ENCODE peak calls at places on chromosomes 5 and 9, in nine cellular contexts. S is CD4-positive, alpha-beta memory T cell; L is CD8-positive, alpha-beta T cell; D is AG04450; G is right cardiac atrium; Z is ovary; C is Peyer's patch; T is heart left ventricle; X is upper lobe of right lung. Y is an unnamed sample. For H3K9me3, the result is how much of the 10 kb centered on the place peaks cover.

GRCh38 chr5:32276173-32276853 is 36.4 kb downstream of the MTMR12 start:
- DNase-seq in S (peak), L (no peak), D (no peak), G (no peak), Z (no peak), C (no peak), T (no peak), X (no peak), Y (no peak)

GRCh38 chr5:159106569-159107282 is 7.0 kb upstream of the EBF1 start:
- DNase-seq in S (peak), L (peak), D (no peak), G (peak), Z (peak), C (peak), T (peak), X (peak), Y (peak)

GRCh38 chr5:136655429-136655828 is 290.1 kb upstream of the TRPC7 start:
- DNase-seq in S (no peak), L (no peak), D (no peak), G (no peak), Z (no peak), C (no peak), T (no peak), X (no peak), Y (no peak)

GRCh38 chr9:116209406-116210116 is 56.0 kb downstream of the PAPPA start:
- DNase-seq in S (no peak), L (no peak), D (no peak), G (no peak), Z (no peak), C (no peak), T (no peak), X (no peak), Y (no peak)

GRCh38 chr9:125462766-125463384 is 201.2 kb downstream of the GAPVD1 start:
- DNase-seq in S (no peak), L (no peak), D (no peak), G (no peak), Z (no peak), C (no peak), T (no peak), X (no peak), Y (no peak)

GRCh38 chr9:653421-653820 is 188.1 kb upstream of the DMRT1 start:
- DNase-seq in S (no peak), L (no peak), D (no peak), G (no peak), Z (no peak), C (no peak), T (no peak), X (no peak), Y (no peak)

GRCh38 chr5:51465165-51465564 is 81.9 kb downstream of the ISL1 start:
- DNase-seq in S (no peak), L (no peak), D (no peak), G (no peak), Z (no peak), C (no peak), T (no peak), X (no peak), Y (no peak)

GRCh38 chr9:126671381-126671831 is 57.7 kb downstream of the LMX1B start:
- DNase-seq in S (no peak), L (no peak), D (no peak), G (peak), Z (peak), C (no peak), T (peak), X (no peak), Y (no peak)

GRCh38 chr9:89387970-89388867 is 69.9 kb downstream of the SECISBP2 start:
- DNase-seq in S (no peak), L (no peak), D (peak), G (peak), Z (peak), C (no peak), T (peak), X (peak), Y (no peak)

GRCh38 chr9:137278913-137279711 is 1.6 kb downstream of the TOR4A start:
- DNase-seq in S (no peak), L (no peak), D (no peak), G (peak), Z (peak), C (no peak), T (no peak), X (peak), Y (no peak)

GRCh38 chr5:141866111-141866510 is 12.1 kb downstream of the PCDH1 start:
- DNase-seq in S (no peak), L (no peak), D (no peak), G (no peak), Z (no peak), C (no peak), T (no peak), X (peak), Y (no peak)

GRCh38 chr5:16797949-16798348 is 138.1 kb downstream of the MYO10 start:
- DNase-seq in S (no peak), L (no peak), D (no peak), G (no peak), Z (no peak), C (no peak), T (no peak), X (no peak), Y (no peak)

GRCh38 chr5:69489246-69489645 is 3.3 kb upstream of the OCLN start:
- DNase-seq in S (no peak), L (no peak), D (no peak), G (no peak), Z (no peak), C (no peak), T (no peak), X (no peak), Y (no peak)

GRCh38 chr9:87787735-87788134 is 61.8 kb downstream of the CTSL start:
- DNase-seq in S (no peak), L (no peak), D (no peak), G (no peak), Z (no peak), C (no peak), T (no peak), X (no peak), Y (no peak)

GRCh38 chr5:142082182-142082781 is 26.3 kb upstream of the NDFIP1 start:
- DNase-seq in S (no peak), L (no peak), D (no peak), G (no peak), Z (no peak), C (no peak), T (no peak), X (no peak), Y (no peak)

GRCh38 chr5:171483453-171484177 is 64.2 kb downstream of the FGF18 start:
- DNase-seq in S (no peak), L (no peak), D (peak), G (peak), Z (peak), C (no peak), T (peak), X (no peak), Y (no peak)

GRCh38 chr5:1468247-1468612 is 23.0 kb upstream of the SLC6A3 start:
- DNase-seq in S (no peak), L (no peak), D (no peak), G (no peak), Z (peak), C (peak), T (no peak), X (no peak), Y (peak)

GRCh38 chr9:6565312-6565711 is 80.2 kb downstream of the GLDC start:
- DNase-seq in S (no peak), L (no peak), D (no peak), G (no peak), Z (no peak), C (no peak), T (no peak), X (no peak), Y (no peak)

GRCh38 chr9:111020594-111020993 is 17.7 kb downstream of the LPAR1 start:
- DNase-seq in S (no peak), L (no peak), D (no peak), G (no peak), Z (no peak), C (no peak), T (no peak), X (no peak), Y (no peak)

GRCh38 chr5:14869286-14870164 is 2.1 kb downstream of the ANKH start:
- DNase-seq in S (peak), L (no peak), D (no peak), G (no peak), Z (no peak), C (no peak), T (no peak), X (no peak), Y (peak)

GRCh38 chr5:88634014-88634413 is 249.0 kb downstream of the MEF2C start:
- DNase-seq in S (no peak), L (no peak), D (no peak), G (no peak), Z (no peak), C (no peak), T (no peak), X (no peak), Y (no peak)

GRCh38 chr5:1103505-1104326 is 8.1 kb downstream of the SLC12A7 start:
- DNase-seq in S (peak), L (no peak), D (no peak), G (peak), Z (peak), C (peak), T (peak), X (peak), Y (no peak)

GRCh38 chr5:77222722-77223121 is 12.2 kb downstream of the PDE8B start:
- DNase-seq in S (no peak), L (no peak), D (no peak), G (no peak), Z (no peak), C (no peak), T (no peak), X (no peak), Y (no peak)

GRCh38 chr9:35664531-35665470 is at the start of gene ARHGEF39:
- DNase-seq in S (peak), L (peak), D (no peak), G (peak), Z (peak), C (peak), T (peak), X (peak), Y (peak)

GRCh38 chr5:4339949-4340348 is 744.3 kb downstream of the IRX1 start:
- DNase-seq in S (no peak), L (no peak), D (no peak), G (no peak), Z (no peak), C (no peak), T (no peak), X (no peak), Y (no peak)

GRCh38 chr9:91422832-91423711 is 560 bp downstream of the NFIL3 start:
- DNase-seq in S (peak), L (peak), D (peak), G (peak), Z (peak), C (peak), T (peak), X (peak), Y (peak)

GRCh38 chr5:88667187-88668141 is 215.5 kb downstream of the MEF2C start:
- DNase-seq in S (no peak), L (no peak), D (no peak), G (no peak), Z (no peak), C (no peak), T (no peak), X (no peak), Y (no peak)

GRCh38 chr5:140342287-140342686 is 4.1 kb downstream of the HBEGF start:
- DNase-seq in S (peak), L (no peak), D (no peak), G (no peak), Z (no peak), C (peak), T (peak), X (no peak), Y (no peak)

GRCh38 chr5:407801-408268 is 35.1 kb upstream of the EXOC3 start:
- DNase-seq in S (no peak), L (no peak), D (no peak), G (no peak), Z (no peak), C (no peak), T (no peak), X (peak), Y (no peak)

GRCh38 chr5:75536694-75537360 is 25.1 kb downstream of the POLK start:
- DNase-seq in S (no peak), L (no peak), D (no peak), G (peak), Z (no peak), C (no peak), T (no peak), X (no peak), Y (no peak)

GRCh38 chr5:141878186-141878770 is at the start of gene PCDH1:
- DNase-seq in S (peak), L (no peak), D (no peak), G (peak), Z (peak), C (no peak), T (peak), X (peak), Y (no peak)

GRCh38 chr5:149940077-149940574 is 4.5 kb downstream of the PDE6A start:
- DNase-seq in S (no peak), L (no peak), D (no peak), G (no peak), Z (no peak), C (no peak), T (no peak), X (no peak), Y (no peak)

GRCh38 chr9:95171001-95171400 is 146.5 kb downstream of the FANCC start:
- DNase-seq in S (no peak), L (no peak), D (no peak), G (no peak), Z (no peak), C (no peak), T (no peak), X (no peak), Y (no peak)

GRCh38 chr9:122228906-122229837 is at the start of gene LHX6:
- DNase-seq in S (no peak), L (no peak), D (no peak), G (peak), Z (no peak), C (no peak), T (no peak), X (no peak), Y (no peak)

GRCh38 chr5:136023935-136024645 is 4.7 kb upstream of the TGFBI start:
- DNase-seq in S (no peak), L (no peak), D (peak), G (no peak), Z (no peak), C (no peak), T (no peak), X (no peak), Y (no peak)

GRCh38 chr5:102807878-102808502 is 52.9 kb downstream of the PAM start:
- DNase-seq in S (no peak), L (no peak), D (no peak), G (no peak), Z (no peak), C (no peak), T (no peak), X (no peak), Y (no peak)

GRCh38 chr5:37133939-37134338 is 115.2 kb downstream of the CPLANE1 start:
- DNase-seq in S (no peak), L (no peak), D (peak), G (no peak), Z (no peak), C (no peak), T (no peak), X (no peak), Y (no peak)

GRCh38 chr9:69582544-69583297 is 89.5 kb downstream of the APBA1 start:
- DNase-seq in S (no peak), L (no peak), D (no peak), G (no peak), Z (no peak), C (no peak), T (peak), X (no peak), Y (no peak)

GRCh38 chr5:2482778-2483177 is 268.7 kb downstream of the IRX2 start:
- DNase-seq in S (no peak), L (no peak), D (no peak), G (no peak), Z (no peak), C (no peak), T (no peak), X (no peak), Y (no peak)
- H3K9me3 ChIP-seq in S (under half), L (under half), D (under half), G (under half), Z (under half), C (under half), T (under half), X (under half), Y (under half)

DNA sequence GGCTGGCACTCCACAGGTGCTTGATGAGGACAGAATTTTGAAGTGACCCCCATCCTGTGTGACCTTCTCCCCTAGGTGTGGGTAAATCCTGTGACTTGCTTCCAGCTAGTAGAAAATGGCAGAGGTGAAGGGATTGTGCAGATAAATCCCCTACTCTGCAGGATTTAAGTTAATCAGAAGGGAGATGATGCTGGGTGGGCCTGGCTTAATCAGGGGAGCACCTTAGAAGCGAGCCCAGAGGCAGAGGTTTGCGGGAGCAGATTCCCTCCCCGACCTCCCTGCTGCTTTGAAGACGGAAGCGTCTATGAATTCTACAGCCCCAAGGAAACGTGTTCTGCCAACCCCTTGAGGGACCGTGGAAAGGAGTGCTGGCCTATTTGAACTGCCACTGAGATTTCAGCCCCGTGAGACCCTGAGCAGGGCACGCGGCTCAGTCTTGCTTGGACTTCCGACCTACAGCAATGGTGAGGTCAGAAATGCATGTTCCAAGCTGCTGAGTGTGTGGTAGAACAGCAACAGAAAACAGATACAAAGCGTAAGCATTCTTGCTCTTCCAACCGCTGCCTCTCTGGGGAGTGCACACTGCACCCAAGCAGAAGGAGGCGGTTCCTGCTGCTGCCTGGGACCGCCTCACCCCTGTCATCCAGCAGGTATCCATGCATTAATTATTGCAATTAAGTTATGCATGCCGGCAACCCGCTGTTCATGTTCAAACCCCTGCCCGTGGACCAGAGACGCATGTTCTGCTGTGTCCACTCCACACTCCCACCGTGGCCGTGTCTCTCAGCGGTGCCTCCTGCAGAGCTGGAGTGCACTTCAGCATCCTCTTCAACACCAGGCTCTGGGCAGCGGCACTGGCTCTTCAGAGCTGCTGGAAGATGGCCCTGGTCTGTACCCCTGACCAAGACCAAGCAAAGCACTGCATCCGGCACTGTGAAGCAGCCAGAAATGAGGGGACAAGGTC is 54.6 kb upstream of the RXRA start:
- DNase-seq in S (no peak), L (no peak), D (no peak), G (peak), Z (no peak), C (no peak), T (no peak), X (no peak), Y (no peak)
- H3K9me3 ChIP-seq in S (under half), L (under half), D (under half), G (under half), Z (under half), C (under half), T (under half), X (under half), Y (under half)

GRCh38 chr9:118558026-118558425 is 811.2 kb downstream of the BRINP1 start:
- DNase-seq in S (no peak), L (no peak), D (no peak), G (no peak), Z (no peak), C (no peak), T (no peak), X (no peak), Y (no peak)
- H3K9me3 ChIP-seq in S (under half), L (under half), D (under half), G (under half), Z (under half), C (under half), T (under half), X (under half), Y (under half)

GRCh38 chr5:94645053-94645452 is 26.6 kb downstream of the SLF1 start:
- DNase-seq in S (no peak), L (no peak), D (no peak), G (no peak), Z (no peak), C (no peak), T (no peak), X (no peak), Y (no peak)

DNA sequence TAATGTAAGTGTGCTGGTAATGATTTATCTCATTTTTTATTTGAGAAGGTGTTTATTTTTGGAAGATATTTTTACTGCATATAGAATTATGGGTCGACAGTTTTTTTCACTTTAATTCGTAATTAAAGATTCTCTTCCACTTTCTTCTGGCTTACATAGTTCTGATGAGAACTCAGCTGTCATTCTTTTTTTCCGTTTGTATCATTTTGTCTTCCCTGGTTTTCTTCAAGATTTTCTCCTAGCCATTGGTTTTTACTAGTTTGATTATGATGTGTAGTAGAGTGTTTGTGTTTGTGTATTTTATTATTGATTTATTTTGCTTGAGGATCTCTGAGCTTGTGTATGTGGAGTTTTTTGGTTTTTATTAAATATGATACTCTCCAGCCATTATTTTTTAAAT is 21.7 kb downstream of the SLF1 start:
- DNase-seq in S (no peak), L (no peak), D (no peak), G (no peak), Z (no peak), C (no peak), T (no peak), X (no peak), Y (no peak)
- H3K9me3 ChIP-seq in S (under half), L (under half), D (under half), G (under half), Z (under half), C (under half), T (under half), X (under half), Y (under half)

GRCh38 chr5:179033004-179033580 is 9.5 kb downstream of the ZNF879 start:
- DNase-seq in S (no peak), L (no peak), D (no peak), G (no peak), Z (no peak), C (no peak), T (no peak), X (no peak), Y (no peak)
- H3K9me3 ChIP-seq in S (under half), L (half or more), D (under half), G (under half), Z (under half), C (half or more), T (half or more), X (half or more), Y (half or more)